ENCODE peak calls at places on chromosomes 6 and 20, in six cellular contexts. B is ascending aorta, T is WERI-Rb-1, F is uterus, G is RWPE1, P is AG04450. E is an unnamed sample.

GRCh38 chr6:154510144-154510905 is at the start of gene CNKSR3:
- DNase-seq in B (peak), T (peak), F (peak), G (peak), P (peak), E (peak)

GRCh38 chr6:161838306-161839035 is 564.6 kb upstream of the AGPAT4 start:
- DNase-seq in B (no peak), T (peak), F (no peak), G (no peak), P (no peak), E (no peak)

GRCh38 chr6:15464211-15464725 is 198.6 kb downstream of the DTNBP1 start:
- DNase-seq in B (no peak), T (peak), F (no peak), G (peak), P (no peak), E (no peak)

GRCh38 chr6:27296106-27296783 is 15.8 kb downstream of the POM121L2 start:
- DNase-seq in B (no peak), T (no peak), F (no peak), G (no peak), P (no peak), E (no peak)

GRCh38 chr6:33806795-33807194 is 3.0 kb upstream of the MLN start:
- DNase-seq in B (no peak), T (no peak), F (no peak), G (no peak), P (no peak), E (no peak)

GRCh38 chr6:167221408-167222201 is 63.8 kb upstream of the GPR31 start:
- DNase-seq in B (no peak), T (no peak), F (no peak), G (no peak), P (no peak), E (no peak)

GRCh38 chr20:38286586-38287502 is 17.1 kb upstream of the BPI start:
- DNase-seq in B (peak), T (no peak), F (no peak), G (no peak), P (no peak), E (no peak)

GRCh38 chr6:23563329-23563728 is 562.7 kb upstream of the NRSN1 start:
- DNase-seq in B (no peak), T (no peak), F (no peak), G (no peak), P (no peak), E (no peak)

GRCh38 chr6:83073620-83074019 is 6.1 kb downstream of the DOP1A start:
- DNase-seq in B (no peak), T (no peak), F (no peak), G (no peak), P (no peak), E (no peak)

GRCh38 chr20:34300809-34301586 is 2.2 kb downstream of the AHCY start:
- DNase-seq in B (no peak), T (peak), F (no peak), G (no peak), P (no peak), E (no peak)

GRCh38 chr6:142702501-142703460 is 242.2 kb downstream of the HIVEP2 start:
- DNase-seq in B (peak), T (no peak), F (no peak), G (no peak), P (no peak), E (no peak)

GRCh38 chr6:13733178-13733851 is 21.7 kb upstream of the RANBP9 start:
- DNase-seq in B (peak), T (no peak), F (peak), G (peak), P (peak), E (no peak)

GRCh38 chr6:6678185-6678671 is 89.7 kb downstream of the LY86 start:
- DNase-seq in B (peak), T (no peak), F (no peak), G (peak), P (no peak), E (no peak)

GRCh38 chr6:90574610-90575009 is 12.3 kb downstream of the MAP3K7 start:
- DNase-seq in B (no peak), T (no peak), F (no peak), G (no peak), P (no peak), E (no peak)

GRCh38 chr20:58891686-58892125 is 39.2 kb downstream of the GNAS start:
- DNase-seq in B (no peak), T (peak), F (peak), G (no peak), P (no peak), E (no peak)

GRCh38 chr6:3380344-3381232 is 76.3 kb downstream of the SLC22A23 start:
- DNase-seq in B (no peak), T (no peak), F (no peak), G (no peak), P (no peak), E (no peak)

GRCh38 chr20:38842558-38842981 is 37.1 kb downstream of the PPP1R16B start:
- DNase-seq in B (no peak), T (no peak), F (no peak), G (no peak), P (no peak), E (no peak)

GRCh38 chr6:33008944-33009861 is at the start of gene HLA-DOA:
- DNase-seq in B (no peak), T (peak), F (no peak), G (peak), P (no peak), E (no peak)

GRCh38 chr6:6674872-6675271 is 86.4 kb downstream of the LY86 start:
- DNase-seq in B (peak), T (peak), F (no peak), G (no peak), P (no peak), E (no peak)

GRCh38 chr6:48249071-48249470 is 138.1 kb upstream of the PTCHD4 start:
- DNase-seq in B (no peak), T (no peak), F (no peak), G (no peak), P (no peak), E (no peak)

GRCh38 chr6:64803470-64804166 is 903.4 kb downstream of the EYS start:
- DNase-seq in B (no peak), T (no peak), F (no peak), G (no peak), P (no peak), E (no peak)

GRCh38 chr6:74731204-74731603 is 474.6 kb downstream of the COL12A1 start:
- DNase-seq in B (no peak), T (no peak), F (no peak), G (no peak), P (no peak), E (no peak)

GRCh38 chr6:159094444-159095252 is 49.9 kb upstream of the TAGAP start:
- DNase-seq in B (no peak), T (no peak), F (no peak), G (no peak), P (no peak), E (no peak)

GRCh38 chr6:19535351-19535750 is 301.8 kb upstream of the ID4 start:
- DNase-seq in B (no peak), T (no peak), F (no peak), G (no peak), P (no peak), E (no peak)

GRCh38 chr6:110140650-110141049 is 38.8 kb downstream of the WASF1 start:
- DNase-seq in B (no peak), T (no peak), F (no peak), G (peak), P (peak), E (peak)

GRCh38 chr6:154352898-154353585 is 3.6 kb downstream of the IPCEF1 start:
- DNase-seq in B (no peak), T (no peak), F (no peak), G (no peak), P (no peak), E (no peak)

GRCh38 chr20:25738198-25738597 is 41.5 kb upstream of the ZNF337 start:
- DNase-seq in B (no peak), T (no peak), F (no peak), G (peak), P (no peak), E (peak)

GRCh38 chr6:130513770-130514169 is 148.0 kb downstream of the TMEM200A start:
- DNase-seq in B (no peak), T (no peak), F (no peak), G (no peak), P (no peak), E (no peak)

GRCh38 chr6:29524982-29525639 is 34.4 kb downstream of the UBD start:
- DNase-seq in B (no peak), T (no peak), F (no peak), G (no peak), P (no peak), E (no peak)

GRCh38 chr6:157650261-157650640 is 172.8 kb upstream of the SNX9 start:
- DNase-seq in B (no peak), T (no peak), F (peak), G (no peak), P (no peak), E (no peak)

GRCh38 chr20:36064661-36065426 is 89.7 kb upstream of the EPB41L1 start:
- DNase-seq in B (peak), T (no peak), F (peak), G (peak), P (peak), E (no peak)

GRCh38 chr20:16801919-16802651 is 53.9 kb downstream of the OTOR start:
- DNase-seq in B (peak), T (peak), F (peak), G (peak), P (peak), E (peak)

GRCh38 chr6:68778356-68779020 is 143.4 kb downstream of the ADGRB3 start:
- DNase-seq in B (no peak), T (peak), F (no peak), G (peak), P (no peak), E (no peak)

GRCh38 chr6:4895971-4896370 is 107.9 kb downstream of the RPP40 start:
- DNase-seq in B (no peak), T (no peak), F (no peak), G (no peak), P (no peak), E (no peak)

GRCh38 chr20:24768226-24768625 is 180.8 kb upstream of the CST7 start:
- DNase-seq in B (peak), T (no peak), F (no peak), G (no peak), P (no peak), E (no peak)

GRCh38 chr6:3119040-3119723 is 671 bp downstream of the BPHL start:
- DNase-seq in B (no peak), T (no peak), F (no peak), G (peak), P (no peak), E (no peak)

GRCh38 chr6:167803816-167804215 is 22.9 kb upstream of the AFDN start:
- DNase-seq in B (no peak), T (no peak), F (no peak), G (no peak), P (no peak), E (no peak)

GRCh38 chr6:14984454-14984853 is 261.4 kb upstream of the JARID2 start:
- DNase-seq in B (no peak), T (peak), F (no peak), G (no peak), P (no peak), E (no peak)

DNA sequence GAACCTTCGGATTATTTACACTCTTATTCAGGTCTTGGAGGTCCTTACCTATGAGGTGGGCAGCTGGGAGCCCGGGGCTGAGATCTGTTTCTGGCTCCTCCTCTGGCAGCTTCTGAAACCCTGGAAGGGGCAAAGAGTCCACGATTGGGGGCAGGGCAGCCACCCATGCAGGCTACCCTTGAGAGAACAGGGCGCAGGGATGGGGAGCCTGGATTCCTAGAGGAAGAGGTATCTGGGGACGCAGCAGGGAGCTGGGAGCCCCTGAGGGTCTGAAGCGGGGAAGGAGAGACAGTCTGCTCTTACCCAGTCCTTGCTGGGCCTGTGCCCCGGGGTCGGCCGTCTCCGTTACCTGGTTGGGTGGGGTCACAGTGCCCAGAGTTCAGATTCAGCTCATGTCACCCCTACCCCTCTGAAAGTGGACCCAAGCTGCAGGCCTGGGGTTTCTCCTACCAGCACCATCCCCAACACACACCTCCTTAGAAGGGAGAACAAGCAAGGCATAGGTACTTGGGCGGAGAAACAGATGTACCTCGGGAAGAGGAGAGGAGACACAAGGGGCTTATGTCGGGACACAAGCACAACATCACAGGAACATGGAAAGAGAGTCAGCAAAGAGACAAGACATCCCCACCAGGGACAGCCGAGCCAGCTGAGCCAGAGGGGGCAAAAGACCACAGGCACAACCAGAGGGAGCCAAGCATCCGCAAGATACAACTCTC is 554 bp downstream of the LTB start:
- DNase-seq in B (no peak), T (no peak), F (no peak), G (no peak), P (no peak), E (no peak)
- H3K27ac ChIP-seq in B (peak), T (no peak), F (peak), G (peak), P (no peak), E (peak)

GRCh38 chr6:169883316-169883715 is 131.9 kb downstream of the ERMARD start:
- DNase-seq in B (no peak), T (no peak), F (no peak), G (no peak), P (no peak), E (no peak)

GRCh38 chr6:169885831-169886230 is 134.4 kb downstream of the ERMARD start:
- DNase-seq in B (no peak), T (no peak), F (no peak), G (no peak), P (no peak), E (no peak)

GRCh38 chr6:169884158-169884557 is 132.7 kb downstream of the ERMARD start:
- DNase-seq in B (no peak), T (no peak), F (no peak), G (no peak), P (no peak), E (no peak)

GRCh38 chr6:169886631-169887227 is 135.3 kb downstream of the ERMARD start:
- DNase-seq in B (no peak), T (no peak), F (no peak), G (no peak), P (no peak), E (no peak)

DNA sequence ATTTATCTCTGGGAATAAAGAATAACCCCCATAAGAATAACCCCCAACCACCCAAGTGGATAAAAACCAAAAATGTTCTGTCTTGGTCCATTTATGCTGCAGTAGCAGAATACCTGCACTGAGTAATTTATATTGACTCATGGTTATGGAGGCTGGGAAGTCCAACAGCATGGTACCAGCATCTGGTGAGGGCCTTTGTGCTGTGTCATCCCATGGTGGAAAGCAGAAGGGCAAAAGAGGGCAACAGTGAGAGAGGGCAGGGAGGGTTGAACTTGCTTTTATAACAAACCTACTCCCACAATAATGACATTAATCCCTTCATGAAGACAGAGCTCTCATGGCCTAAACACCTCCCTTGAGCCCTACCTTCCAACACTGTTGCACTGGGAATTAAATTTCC is 133.7 kb downstream of the ERMARD start:
- DNase-seq in B (no peak), T (no peak), F (no peak), G (no peak), P (no peak), E (no peak)
- TF ChIP-seq CTCF in B (no peak), T (no peak), F (no peak), G (no peak), P (no peak), E (no peak)

DNA sequence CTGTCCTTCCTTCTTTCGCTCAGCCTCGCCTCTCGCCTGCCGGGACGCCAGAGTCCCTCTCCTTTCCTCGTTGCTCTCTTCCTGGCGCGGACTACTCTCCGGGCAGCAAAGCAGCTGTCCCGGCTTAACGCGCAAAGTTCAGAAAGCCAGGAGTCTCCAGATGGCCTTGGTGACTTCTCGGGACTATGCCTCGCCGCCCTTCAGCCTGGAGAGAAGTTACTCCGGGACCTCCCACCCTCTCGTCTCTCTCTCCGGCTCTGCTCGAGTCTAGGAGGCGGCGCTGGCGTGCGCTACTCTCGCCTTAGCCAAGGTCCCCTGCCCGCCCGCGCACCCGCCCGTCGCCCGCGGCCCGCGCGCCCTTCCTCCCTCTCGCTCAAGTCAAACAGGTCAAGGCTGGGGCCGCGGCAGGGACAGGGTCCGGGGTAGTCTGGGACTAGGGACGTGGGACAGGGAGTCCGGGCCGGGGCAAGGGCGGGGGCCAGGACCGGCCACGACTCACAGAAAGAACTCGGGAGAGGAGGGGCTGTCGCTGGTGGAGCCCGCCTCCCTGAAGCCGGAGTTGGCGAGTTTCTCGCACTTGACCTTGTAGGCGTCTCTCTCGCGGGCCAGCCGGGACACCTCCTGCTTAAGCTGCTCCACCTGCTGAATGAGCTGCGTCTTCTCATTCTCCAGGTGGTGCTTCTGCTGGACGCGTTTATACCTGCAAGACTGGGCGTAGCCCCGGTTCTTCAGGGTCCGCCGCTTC is 1.5 kb downstream of the MAFB start:
- DNase-seq in B (peak), T (peak), F (peak), G (peak), P (no peak), E (no peak)
- H3K27ac ChIP-seq in B (peak), T (no peak), F (peak), G (peak), P (no peak), E (no peak)

DNA sequence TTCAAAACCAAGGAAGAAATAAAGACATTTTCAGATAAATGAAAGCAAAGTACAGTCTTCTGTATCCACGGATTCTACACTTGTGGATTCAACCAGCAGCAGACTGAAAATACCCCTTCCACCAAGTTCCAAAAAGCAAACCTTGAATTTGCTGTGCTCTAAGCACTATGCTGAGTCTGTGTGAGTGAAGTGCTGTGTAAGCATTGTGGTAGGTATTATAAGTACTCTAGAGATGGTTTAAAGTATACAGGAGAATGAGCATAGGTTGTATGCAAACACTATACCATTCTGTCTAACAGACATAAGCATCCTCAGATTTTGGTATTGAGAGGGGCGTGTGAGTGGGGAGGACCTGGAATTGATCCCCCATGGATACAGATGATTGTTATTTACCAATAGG is 9.6 kb downstream of the OSER1 start:
- DNase-seq in B (no peak), T (no peak), F (no peak), G (no peak), P (no peak), E (no peak)
- TF ChIP-seq CTCF in B (no peak), T (no peak), F (no peak), G (no peak), P (no peak), E (no peak)

DNA sequence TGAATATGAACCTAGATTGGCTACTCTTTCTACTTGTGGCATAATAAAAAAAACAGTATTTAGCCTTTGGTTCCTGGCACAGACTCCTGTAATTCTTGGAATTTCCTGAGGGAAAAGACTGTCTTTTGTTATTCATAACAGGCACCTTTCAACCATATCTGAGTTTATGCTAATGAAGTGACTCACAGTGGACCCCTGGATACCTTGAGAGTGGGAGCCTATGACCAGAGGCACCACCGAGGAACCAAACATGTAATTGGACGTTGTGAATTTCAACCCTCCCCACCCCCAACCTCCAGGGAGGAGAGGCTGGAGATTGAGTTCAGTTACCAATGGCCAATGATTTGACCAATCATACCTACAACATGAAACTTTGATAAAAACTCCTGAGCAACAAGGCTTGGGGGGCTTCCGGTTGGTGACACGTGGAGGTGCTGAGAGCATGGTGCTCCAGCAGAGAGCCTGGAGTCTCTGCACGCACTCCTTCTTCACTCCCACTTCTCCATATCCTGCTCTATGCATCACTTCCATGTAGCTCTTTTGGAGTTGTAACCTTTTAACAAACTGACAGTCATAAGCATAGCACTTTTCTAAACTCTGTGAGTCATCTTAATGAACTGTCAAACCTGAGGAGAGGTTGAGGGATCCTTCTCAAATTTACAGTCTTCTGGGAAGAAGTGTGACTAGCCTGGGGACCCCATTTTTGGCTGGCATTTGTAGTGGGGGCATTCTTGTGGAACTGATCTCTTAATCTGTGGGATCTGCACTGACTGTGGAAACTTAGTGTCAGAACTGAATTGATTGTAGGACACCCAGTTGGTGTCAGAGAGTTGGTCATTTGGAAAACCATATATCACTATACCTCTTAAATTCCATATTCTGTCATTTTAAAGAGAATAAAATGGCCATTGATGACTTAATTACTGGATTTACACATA is 48.6 kb downstream of the LAMA4 start:
- DNase-seq in B (no peak), T (no peak), F (no peak), G (peak), P (no peak), E (no peak)
- H3K27ac ChIP-seq in B (no peak), T (no peak), F (peak), G (peak), P (no peak), E (no peak)

GRCh38 chr6:12289655-12290489 is at the start of gene EDN1:
- DNase-seq in B (peak), T (peak), F (peak), G (peak), P (peak), E (no peak)
- TF ChIP-seq CTCF in B (peak), T (peak), F (peak), G (peak), P (peak), E (peak)

GRCh38 chr6:37136821-37137200 is 33.1 kb upstream of the PIM1 start:
- DNase-seq in B (no peak), T (no peak), F (no peak), G (no peak), P (no peak), E (no peak)
- H3K27ac ChIP-seq in B (peak), T (no peak), F (peak), G (peak), P (peak), E (peak)

E was measured in keratinocyte.